ENCODE peak calls at places on chromosomes 12 and 14, in six cellular contexts. Q is progenitor cell of endocrine pancreas; L is CD4-positive, alpha-beta memory T cell; W is D341Med; K is NCI-H2029 treated with DMSO at 0.1 percent for 48 hours; P is astrocyte of the spinal cord. M is an unnamed sample.

GRCh38 chr14:96368534-96368933 is 5.2 kb downstream of the GSKIP start:
- DNase-seq in L (no peak), W (no peak), P (no peak), K (no peak), Q (no peak), M (no peak)

GRCh38 chr14:60974070-60974469 is 6.8 kb downstream of the TRMT5 start:
- DNase-seq in P (no peak), Q (no peak), L (no peak), W (no peak), K (no peak), M (no peak)

GRCh38 chr12:40253936-40254335 is 29.1 kb downstream of the LRRK2 start:
- DNase-seq in Q (no peak), W (no peak), K (no peak), P (peak; percentile 73), L (no peak), M (no peak)

GRCh38 chr12:90333384-90333783 is 621.6 kb downstream of the CCER1 start:
- DNase-seq in L (no peak), P (no peak), W (no peak), Q (no peak), K (no peak), M (no peak)

GRCh38 chr14:60760648-60761364 is 26.2 kb downstream of the MNAT1 start:
- DNase-seq in Q (no peak), L (no peak), P (no peak), K (peak; percentile 95), W (no peak), M (no peak)

GRCh38 chr12:57590892-57591566 is at the start of gene PIP4K2C:
- DNase-seq in P (peak; percentile 40), L (peak; percentile 83), K (peak; percentile 67), Q (peak; percentile 83), W (peak; percentile 92), M (peak; percentile 78)

GRCh38 chr12:112344220-112344619 is 38.0 kb downstream of the HECTD4 start:
- DNase-seq in W (no peak), K (no peak), P (no peak), Q (no peak), L (no peak), M (no peak)

GRCh38 chr14:102784892-102785597 is 7.8 kb downstream of the TRAF3 start:
- DNase-seq in K (no peak), Q (no peak), W (no peak), L (no peak), P (no peak), M (no peak)

GRCh38 chr12:3420693-3421092 is 70.3 kb upstream of the PRMT8 start:
- DNase-seq in W (no peak), L (no peak), P (no peak), K (no peak), Q (no peak), M (no peak)

GRCh38 chr14:75147423-75148071 is 20.7 kb upstream of the NEK9 start:
- DNase-seq in L (no peak), W (no peak), K (no peak), P (peak; percentile 89), Q (peak; percentile 17), M (no peak)

GRCh38 chr12:50718760-50719159 is 45.1 kb upstream of the ATF1 start:
- DNase-seq in K (no peak), P (no peak), Q (no peak), W (no peak), L (no peak), M (no peak)

GRCh38 chr12:40144023-40144422 is 38.1 kb upstream of the SLC2A13 start:
- DNase-seq in P (no peak), K (no peak), L (peak; percentile 36), W (no peak), Q (no peak), M (no peak)

GRCh38 chr12:4449862-4450222 is 4.2 kb upstream of the FGF6 start:
- DNase-seq in L (no peak), Q (no peak), W (no peak), P (no peak), K (no peak), M (no peak)

M was measured in naive thymus-derived CD4-positive, alpha-beta T cell.